ENCODE peak calls at places on chromosomes 7 and 10, in five cellular contexts. Y, H, W, O and R are unnamed samples.
A peak's percentile ranks its signal among the peaks of the same experiment; 100 is the strongest.

GRCh38 chr10:61628875-61629513 is 33.7 kb upstream of the CABCOCO1 start:
- DNase-seq in O (no peak), H (no peak), W (no peak), Y (peak; percentile 91), R (no peak)

GRCh38 chr7:128737867-128738390 is 1.2 kb upstream of the CALU start:
- DNase-seq in Y (peak; percentile 75), W (no peak), H (no peak), O (no peak), R (no peak)

GRCh38 chr7:87432536-87432935 is 42.9 kb downstream of the ABCB4 start:
- DNase-seq in O (no peak), W (no peak), H (no peak), Y (no peak), R (no peak)

GRCh38 chr7:17495655-17496396 is 197.4 kb downstream of the AHR start:
- DNase-seq in H (no peak), W (no peak), Y (no peak), O (no peak), R (no peak)

GRCh38 chr7:93337047-93337446 is 104.9 kb downstream of the VPS50 start:
- DNase-seq in O (no peak), Y (no peak), H (no peak), W (no peak), R (no peak)

GRCh38 chr10:77842652-77843212 is 83.8 kb downstream of the DLG5 start:
- DNase-seq in W (no peak), O (no peak), H (no peak), Y (no peak), R (no peak)

GRCh38 chr10:11164806-11165590 is 147.3 kb downstream of the CELF2 start:
- DNase-seq in H (peak; percentile 62), Y (peak; percentile 88), W (peak; percentile 84), O (peak; percentile 46), R (peak; percentile 64)

GRCh38 chr10:49398986-49399385 is 3.1 kb upstream of the DRGX start:
- DNase-seq in H (no peak), W (no peak), Y (no peak), O (no peak), R (no peak)

GRCh38 chr7:129225206-129225930 is 538 bp downstream of the AHCYL2 start:
- DNase-seq in O (peak; percentile 19), W (peak; percentile 73), H (peak; percentile 50), Y (peak; percentile 25), R (peak; percentile 48)

GRCh38 chr7:7978860-7979259 is 10.3 kb downstream of the GLCCI1 start:
- DNase-seq in W (no peak), H (no peak), Y (no peak), O (no peak), R (no peak)

GRCh38 chr7:142511801-142512200 is 237.5 kb upstream of the PRSS1 start:
- DNase-seq in Y (no peak), O (no peak), W (no peak), H (no peak), R (no peak)

GRCh38 chr10:133166828-133167692 is 7.0 kb downstream of the KNDC1 start:
- DNase-seq in Y (no peak), H (no peak), O (no peak), W (no peak), R (no peak)